ENCODE peak calls at places on chromosomes 16 and 17, in five cellular contexts. T is GM12891, N is HCT116, L is sigmoid colon, C is Peyer's patch. U is an unnamed sample.

GRCh38 chr16:55506083-55506482 is 2.8 kb upstream of the LPCAT2 start:
- DNase-seq in L (no peak), C (no peak), T (no peak), N (no peak), U (no peak)

GRCh38 chr17:50955667-50956120 is 89.5 kb upstream of the TOB1 start:
- DNase-seq in T (no peak), N (no peak), C (no peak), L (no peak), U (no peak)

GRCh38 chr16:1537763-1538289 is 4.4 kb downstream of the TMEM204 start:
- DNase-seq in L (no peak), T (no peak), C (no peak), N (no peak), U (no peak)

GRCh38 chr16:81006472-81007311 is at the start of the genes CENPN and CMC2:
- DNase-seq in T (peak; percentile 77), C (peak; percentile 99), L (peak; percentile 100), N (peak; percentile 100), U (peak; percentile 99)

GRCh38 chr17:64063766-64064224 is 43.4 kb upstream of the ICAM2 start:
- DNase-seq in T (no peak), C (peak; percentile 80), N (no peak), L (peak; percentile 74), U (peak; percentile 58)

GRCh38 chr16:2952679-2953078 is 11.4 kb upstream of the KREMEN2 start:
- DNase-seq in T (no peak), C (no peak), L (no peak), N (no peak), U (no peak)

GRCh38 chr16:14275934-14276333 is 204.8 kb downstream of the MRTFB start:
- DNase-seq in L (no peak), C (no peak), T (no peak), N (no peak), U (no peak)

GRCh38 chr17:38703742-38704644 is 1.1 kb upstream of the MLLT6 start:
- DNase-seq in N (peak; percentile 81), L (peak; percentile 90), C (peak; percentile 94), T (peak; percentile 77), U (peak; percentile 72)

GRCh38 chr17:5950871-5951270 is 119.3 kb upstream of the WSCD1 start:
- DNase-seq in L (no peak), N (no peak), T (no peak), C (no peak), U (no peak)

GRCh38 chr17:608911-609882 is 105.4 kb downstream of the VPS53 start:
- DNase-seq in N (no peak), C (no peak), T (no peak), L (no peak), U (no peak)

GRCh38 chr17:73820686-73821448 is 176.6 kb upstream of the SDK2 start:
- DNase-seq in C (no peak), N (no peak), L (peak; percentile 12), T (no peak), U (peak; percentile 3)

GRCh38 chr17:77471984-77472836 is 331.4 kb downstream of the SEC14L1 start:
- DNase-seq in C (no peak), N (no peak), L (peak; percentile 87), T (no peak), U (peak; percentile 39)

GRCh38 chr16:88785106-88785924 is at the start of gene PIEZO1:
- DNase-seq in T (peak; percentile 83), C (peak; percentile 91), N (no peak), L (peak; percentile 90), U (peak; percentile 82)

GRCh38 chr16:22326771-22327445 is 29.7 kb downstream of the POLR3E start:
- DNase-seq in C (no peak), N (no peak), T (no peak), L (no peak), U (no peak)

GRCh38 chr16:55035037-55035436 is 104.4 kb downstream of the IRX5 start:
- DNase-seq in C (peak; percentile 45), T (no peak), L (no peak), N (peak; percentile 19), U (peak; percentile 10)

GRCh38 chr16:15652293-15653001 is 2.4 kb downstream of the NDE1 start:
- DNase-seq in C (peak; percentile 38), L (no peak), T (no peak), N (no peak), U (no peak)

GRCh38 chr17:42282478-42283080 is 5.7 kb upstream of the STAT5A start:
- DNase-seq in C (peak; percentile 35), L (peak; percentile 10), N (no peak), T (no peak), U (no peak)

GRCh38 chr17:45288825-45289224 is 26.9 kb upstream of the SPATA32 start:
- DNase-seq in T (no peak), C (no peak), N (no peak), L (peak; percentile 92), U (no peak)

GRCh38 chr17:40447148-40447644 is 3.9 kb downstream of the IGFBP4 start:
- DNase-seq in T (no peak), C (no peak), N (no peak), L (peak; percentile 74), U (no peak)

GRCh38 chr17:30920282-30920681 is 1.5 kb upstream of the ADAP2 start:
- DNase-seq in N (no peak), T (no peak), C (no peak), L (no peak), U (no peak)

GRCh38 chr17:44211281-44212265 is 7.9 kb downstream of the UBTF start:
- DNase-seq in L (no peak), C (no peak), N (no peak), T (no peak), U (no peak)

GRCh38 chr17:44207319-44207718 is 7.6 kb upstream of the ATXN7L3 start:
- DNase-seq in N (no peak), L (no peak), T (no peak), C (no peak), U (no peak)

GRCh38 chr17:44212507-44213402 is 6.7 kb downstream of the UBTF start:
- DNase-seq in T (no peak), N (no peak), L (no peak), C (no peak), U (no peak)

GRCh38 chr17:44210342-44211192 is 8.9 kb downstream of the UBTF start:
- DNase-seq in T (peak; percentile 96), L (peak; percentile 96), N (peak; percentile 63), C (peak; percentile 96), U (peak; percentile 96)

GRCh38 chr17:44209786-44210341 is 9.6 kb downstream of the UBTF start:
- DNase-seq in L (no peak), T (no peak), N (no peak), C (no peak), U (no peak)
- TF ChIP-seq POLR2A in L (no peak), T (peak; percentile 68), N (no peak), C (no peak), U (no peak)

GRCh38 chr16:86681440-86681838 is 103.1 kb downstream of the FOXL1 start:
- DNase-seq in N (no peak), T (no peak), L (peak; percentile 51), C (no peak), U (no peak)
- TF ChIP-seq POLR2A in N (no peak), T (no peak), L (no peak), C (no peak), U (no peak)

GRCh38 chr17:81459224-81459623 is 53.4 kb downstream of the ACTG1 start:
- DNase-seq in T (no peak), C (no peak), N (no peak), L (no peak), U (no peak)
- TF ChIP-seq POLR2A in T (no peak), C (no peak), N (no peak), L (no peak), U (no peak)

GRCh38 chr16:86396918-86397317 is 113.4 kb upstream of the FOXF1 start:
- DNase-seq in L (peak; percentile 95), C (no peak), N (peak; percentile 28), T (no peak), U (no peak)
- TF ChIP-seq POLR2A in L (no peak), C (no peak), N (no peak), T (no peak), U (no peak)